ENCODE peak calls at places on chromosomes 1 and 21, in five cellular contexts. One of them, this sample, is unnamed.

GRCh38 chr1:43270421-43271095 is 775 bp downstream of the TMEM125 start:
- DNase-seq in endodermal cell: peak
- DNase-seq in fibroblast of the aortic adventitia: no peak
- DNase-seq in brain microvascular endothelial cell: no peak
- DNase-seq in BE2C: no peak
- DNase-seq in this sample: peak

GRCh38 chr1:172041689-172042088 is 200.4 kb downstream of the DNM3 start:
- DNase-seq in fibroblast of the aortic adventitia: peak
- DNase-seq in brain microvascular endothelial cell: no peak
- DNase-seq in BE2C: no peak
- DNase-seq in endodermal cell: no peak
- DNase-seq in this sample: no peak

GRCh38 chr1:59976194-59977074 is 49.9 kb upstream of the CYP2J2 start:
- DNase-seq in brain microvascular endothelial cell: peak
- DNase-seq in BE2C: peak
- DNase-seq in endodermal cell: peak
- DNase-seq in fibroblast of the aortic adventitia: peak
- DNase-seq in this sample: peak

GRCh38 chr1:75765697-75766355 is 20.2 kb upstream of the RABGGTB start:
- DNase-seq in BE2C: no peak
- DNase-seq in endodermal cell: no peak
- DNase-seq in fibroblast of the aortic adventitia: peak
- DNase-seq in brain microvascular endothelial cell: peak
- DNase-seq in this sample: no peak

GRCh38 chr1:118944546-118944945 is 43.6 kb downstream of the TBX15 start:
- DNase-seq in endodermal cell: no peak
- DNase-seq in BE2C: no peak
- DNase-seq in fibroblast of the aortic adventitia: no peak
- DNase-seq in brain microvascular endothelial cell: no peak
- DNase-seq in this sample: no peak

GRCh38 chr1:54070549-54070915 is 17.1 kb downstream of the TCEANC2 start:
- DNase-seq in BE2C: no peak
- DNase-seq in brain microvascular endothelial cell: no peak
- DNase-seq in fibroblast of the aortic adventitia: no peak
- DNase-seq in endodermal cell: no peak
- DNase-seq in this sample: no peak

GRCh38 chr1:188225975-188226374 is 1397.2 kb downstream of the PLA2G4A start:
- DNase-seq in brain microvascular endothelial cell: no peak
- DNase-seq in endodermal cell: no peak
- DNase-seq in fibroblast of the aortic adventitia: no peak
- DNase-seq in BE2C: no peak
- DNase-seq in this sample: no peak

GRCh38 chr1:30687886-30688285 is 35.5 kb downstream of the MATN1 start:
- DNase-seq in endodermal cell: peak
- DNase-seq in BE2C: no peak
- DNase-seq in brain microvascular endothelial cell: no peak
- DNase-seq in fibroblast of the aortic adventitia: no peak
- DNase-seq in this sample: no peak

GRCh38 chr1:152112101-152112884 is 3.0 kb downstream of the TCHH start:
- DNase-seq in BE2C: no peak
- DNase-seq in fibroblast of the aortic adventitia: peak
- DNase-seq in endodermal cell: peak
- DNase-seq in brain microvascular endothelial cell: no peak
- DNase-seq in this sample: no peak

GRCh38 chr1:212774584-212774983 is 17.0 kb downstream of the NSL1 start:
- DNase-seq in brain microvascular endothelial cell: peak
- DNase-seq in endodermal cell: no peak
- DNase-seq in BE2C: no peak
- DNase-seq in fibroblast of the aortic adventitia: peak
- DNase-seq in this sample: no peak

GRCh38 chr1:204859885-204860284 is 10.8 kb upstream of the NFASC start:
- DNase-seq in brain microvascular endothelial cell: no peak
- DNase-seq in endodermal cell: peak
- DNase-seq in BE2C: peak
- DNase-seq in fibroblast of the aortic adventitia: no peak
- DNase-seq in this sample: no peak

GRCh38 chr1:221016757-221017156 is 137.5 kb downstream of the HLX start:
- DNase-seq in BE2C: no peak
- DNase-seq in brain microvascular endothelial cell: no peak
- DNase-seq in fibroblast of the aortic adventitia: no peak
- DNase-seq in endodermal cell: no peak
- DNase-seq in this sample: no peak

GRCh38 chr1:214310010-214310409 is 29.1 kb downstream of the SMYD2 start:
- DNase-seq in fibroblast of the aortic adventitia: peak
- DNase-seq in endodermal cell: no peak
- DNase-seq in BE2C: no peak
- DNase-seq in brain microvascular endothelial cell: no peak
- DNase-seq in this sample: no peak

GRCh38 chr1:220685879-220686278 is 4.3 kb upstream of the C1orf115 start:
- DNase-seq in fibroblast of the aortic adventitia: no peak
- DNase-seq in BE2C: no peak
- DNase-seq in endodermal cell: peak
- DNase-seq in brain microvascular endothelial cell: no peak
- DNase-seq in this sample: no peak

GRCh38 chr1:178534137-178534868 is 21.4 kb downstream of the TEX35 start:
- DNase-seq in BE2C: no peak
- DNase-seq in brain microvascular endothelial cell: no peak
- DNase-seq in endodermal cell: peak
- DNase-seq in fibroblast of the aortic adventitia: no peak
- DNase-seq in this sample: no peak

GRCh38 chr1:82775402-82776000 is 974.8 kb downstream of the ADGRL2 start:
- DNase-seq in endodermal cell: peak
- DNase-seq in fibroblast of the aortic adventitia: peak
- DNase-seq in brain microvascular endothelial cell: peak
- DNase-seq in BE2C: peak
- DNase-seq in this sample: peak

GRCh38 chr1:160971618-160972056 is 17.0 kb upstream of the ITLN2 start:
- DNase-seq in fibroblast of the aortic adventitia: no peak
- DNase-seq in brain microvascular endothelial cell: no peak
- DNase-seq in BE2C: no peak
- DNase-seq in endodermal cell: peak
- DNase-seq in this sample: no peak

GRCh38 chr1:178308438-178308837 is 188.3 kb downstream of the CLEC20A start:
- DNase-seq in BE2C: no peak
- DNase-seq in endodermal cell: no peak
- DNase-seq in fibroblast of the aortic adventitia: no peak
- DNase-seq in brain microvascular endothelial cell: no peak
- DNase-seq in this sample: no peak

GRCh38 chr21:38989745-38990423 is 184.2 kb downstream of the ETS2 start:
- DNase-seq in brain microvascular endothelial cell: peak
- DNase-seq in fibroblast of the aortic adventitia: peak
- DNase-seq in endodermal cell: no peak
- DNase-seq in BE2C: peak
- DNase-seq in this sample: no peak

GRCh38 chr1:228004887-228005462 is 1.8 kb upstream of the WNT3A start:
- DNase-seq in BE2C: no peak
- DNase-seq in endodermal cell: peak
- DNase-seq in brain microvascular endothelial cell: no peak
- DNase-seq in fibroblast of the aortic adventitia: no peak
- DNase-seq in this sample: no peak

GRCh38 chr1:228885845-228886244 is 150.6 kb downstream of the RHOU start:
- DNase-seq in brain microvascular endothelial cell: no peak
- DNase-seq in endodermal cell: no peak
- DNase-seq in BE2C: no peak
- DNase-seq in fibroblast of the aortic adventitia: no peak
- DNase-seq in this sample: no peak

GRCh38 chr1:147089457-147089856 is 82.8 kb downstream of the PRKAB2 start:
- DNase-seq in BE2C: no peak
- DNase-seq in fibroblast of the aortic adventitia: no peak
- DNase-seq in brain microvascular endothelial cell: no peak
- DNase-seq in endodermal cell: no peak
- DNase-seq in this sample: no peak

GRCh38 chr1:245837741-245838140 is 669.3 kb downstream of the SMYD3 start:
- DNase-seq in BE2C: no peak
- DNase-seq in fibroblast of the aortic adventitia: peak
- DNase-seq in endodermal cell: no peak
- DNase-seq in brain microvascular endothelial cell: no peak
- DNase-seq in this sample: no peak

GRCh38 chr1:186878356-186878755 is 49.6 kb downstream of the PLA2G4A start:
- DNase-seq in fibroblast of the aortic adventitia: peak
- DNase-seq in BE2C: no peak
- DNase-seq in endodermal cell: no peak
- DNase-seq in brain microvascular endothelial cell: no peak
- DNase-seq in this sample: no peak

GRCh38 chr1:16967095-16967567 is 13.3 kb downstream of the MFAP2 start:
- DNase-seq in fibroblast of the aortic adventitia: peak
- DNase-seq in BE2C: peak
- DNase-seq in endodermal cell: no peak
- DNase-seq in brain microvascular endothelial cell: peak
- DNase-seq in this sample: no peak

GRCh38 chr1:8326265-8326664 is 8.4 kb downstream of the SLC45A1 start:
- DNase-seq in BE2C: no peak
- DNase-seq in fibroblast of the aortic adventitia: no peak
- DNase-seq in endodermal cell: no peak
- DNase-seq in brain microvascular endothelial cell: no peak
- DNase-seq in this sample: no peak

GRCh38 chr1:31800677-31800967 is 15.2 kb downstream of the SPOCD1 start:
- DNase-seq in fibroblast of the aortic adventitia: no peak
- DNase-seq in endodermal cell: no peak
- DNase-seq in BE2C: no peak
- DNase-seq in brain microvascular endothelial cell: no peak
- DNase-seq in this sample: no peak

GRCh38 chr1:63773815-63774616 is at the start of gene ROR1:
- DNase-seq in BE2C: peak
- DNase-seq in fibroblast of the aortic adventitia: peak
- DNase-seq in brain microvascular endothelial cell: peak
- DNase-seq in endodermal cell: peak
- DNase-seq in this sample: peak
- TF ChIP-seq CTCF in BE2C: peak
- TF ChIP-seq CTCF in fibroblast of the aortic adventitia: peak
- TF ChIP-seq CTCF in brain microvascular endothelial cell: peak
- TF ChIP-seq CTCF in endodermal cell: peak
- TF ChIP-seq CTCF in this sample: peak

GRCh38 chr1:84433253-84434080 is 35.2 kb downstream of the DNASE2B start:
- DNase-seq in brain microvascular endothelial cell: peak
- DNase-seq in fibroblast of the aortic adventitia: peak
- DNase-seq in BE2C: peak
- DNase-seq in endodermal cell: peak
- DNase-seq in this sample: peak

GRCh38 chr1:84434756-84435142 is 36.5 kb downstream of the DNASE2B start:
- DNase-seq in endodermal cell: no peak
- DNase-seq in fibroblast of the aortic adventitia: no peak
- DNase-seq in brain microvascular endothelial cell: no peak
- DNase-seq in BE2C: no peak
- DNase-seq in this sample: no peak

GRCh38 chr1:84434081-84434755 is 35.9 kb downstream of the DNASE2B start:
- DNase-seq in endodermal cell: no peak
- DNase-seq in BE2C: no peak
- DNase-seq in fibroblast of the aortic adventitia: no peak
- DNase-seq in brain microvascular endothelial cell: no peak
- DNase-seq in this sample: no peak

GRCh38 chr1:84436907-84437667 is 38.8 kb downstream of the DNASE2B start:
- DNase-seq in BE2C: no peak
- DNase-seq in fibroblast of the aortic adventitia: no peak
- DNase-seq in brain microvascular endothelial cell: no peak
- DNase-seq in endodermal cell: no peak
- DNase-seq in this sample: no peak

DNA sequence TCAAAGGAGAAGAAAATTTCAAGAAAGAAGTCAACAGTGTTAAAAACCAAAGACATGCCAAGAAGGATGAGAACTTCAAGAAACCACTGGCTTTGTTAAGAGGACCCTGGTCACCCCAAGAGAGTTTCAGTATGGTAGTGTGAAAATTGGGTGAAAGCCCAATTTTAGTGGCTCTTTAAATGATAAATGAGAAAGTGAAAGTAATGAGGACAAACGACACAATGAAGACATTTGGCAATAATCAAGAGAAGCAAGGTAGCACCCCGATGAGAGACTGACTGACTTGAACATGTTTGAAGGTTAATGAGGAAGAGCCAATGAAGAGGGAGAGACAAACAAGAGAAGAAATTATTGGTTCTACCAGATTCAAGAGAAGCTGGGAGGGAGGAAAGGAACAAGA is 36.9 kb downstream of the DNASE2B start:
- DNase-seq in fibroblast of the aortic adventitia: no peak
- DNase-seq in BE2C: no peak
- DNase-seq in brain microvascular endothelial cell: no peak
- DNase-seq in endodermal cell: no peak
- DNase-seq in this sample: no peak
- H3K4me3 ChIP-seq in fibroblast of the aortic adventitia: no peak
- H3K4me3 ChIP-seq in BE2C: no peak
- H3K4me3 ChIP-seq in brain microvascular endothelial cell: no peak
- H3K4me3 ChIP-seq in endodermal cell: no peak
- H3K4me3 ChIP-seq in this sample: peak

DNA sequence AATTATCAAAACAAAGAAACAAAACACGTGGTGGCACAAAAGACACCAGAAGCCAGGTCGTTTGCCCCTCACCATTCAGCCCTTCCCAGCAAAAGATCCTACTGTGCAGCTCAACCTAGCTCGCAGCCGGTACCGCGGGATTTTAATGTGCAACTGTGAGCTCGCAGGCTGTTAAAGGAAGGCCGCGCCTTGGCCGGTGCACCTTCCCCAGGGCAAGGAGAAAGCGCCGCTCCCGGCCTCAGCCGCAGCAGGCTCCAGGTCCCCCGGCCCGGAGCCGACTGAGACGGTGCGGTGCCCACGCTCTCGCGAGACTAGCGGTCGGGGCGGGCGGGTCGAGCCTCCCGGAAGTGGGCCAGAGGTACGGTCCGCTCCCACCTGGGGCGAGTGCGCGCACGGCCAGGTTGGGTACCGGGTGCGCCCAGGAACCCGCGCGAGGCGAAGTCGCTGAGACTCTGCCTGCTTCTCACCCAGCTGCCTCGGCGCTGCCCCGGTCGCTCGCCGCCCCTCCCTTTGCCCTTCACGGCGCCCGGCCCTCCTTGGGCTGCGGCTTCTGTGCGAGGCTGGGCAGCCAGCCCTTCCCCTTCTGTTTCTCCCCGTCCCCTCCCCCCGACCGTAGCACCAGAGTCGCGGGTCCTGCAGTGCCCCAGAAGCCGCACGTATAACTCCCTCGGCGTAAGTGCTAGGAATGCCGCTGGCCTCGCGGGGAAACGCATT is at the start of gene AGL:
- DNase-seq in fibroblast of the aortic adventitia: peak
- DNase-seq in endodermal cell: peak
- DNase-seq in BE2C: peak
- DNase-seq in brain microvascular endothelial cell: peak
- DNase-seq in this sample: peak
- TF ChIP-seq CTCF in fibroblast of the aortic adventitia: no peak
- TF ChIP-seq CTCF in endodermal cell: no peak
- TF ChIP-seq CTCF in BE2C: no peak
- TF ChIP-seq CTCF in brain microvascular endothelial cell: no peak
- TF ChIP-seq CTCF in this sample: no peak

DNA sequence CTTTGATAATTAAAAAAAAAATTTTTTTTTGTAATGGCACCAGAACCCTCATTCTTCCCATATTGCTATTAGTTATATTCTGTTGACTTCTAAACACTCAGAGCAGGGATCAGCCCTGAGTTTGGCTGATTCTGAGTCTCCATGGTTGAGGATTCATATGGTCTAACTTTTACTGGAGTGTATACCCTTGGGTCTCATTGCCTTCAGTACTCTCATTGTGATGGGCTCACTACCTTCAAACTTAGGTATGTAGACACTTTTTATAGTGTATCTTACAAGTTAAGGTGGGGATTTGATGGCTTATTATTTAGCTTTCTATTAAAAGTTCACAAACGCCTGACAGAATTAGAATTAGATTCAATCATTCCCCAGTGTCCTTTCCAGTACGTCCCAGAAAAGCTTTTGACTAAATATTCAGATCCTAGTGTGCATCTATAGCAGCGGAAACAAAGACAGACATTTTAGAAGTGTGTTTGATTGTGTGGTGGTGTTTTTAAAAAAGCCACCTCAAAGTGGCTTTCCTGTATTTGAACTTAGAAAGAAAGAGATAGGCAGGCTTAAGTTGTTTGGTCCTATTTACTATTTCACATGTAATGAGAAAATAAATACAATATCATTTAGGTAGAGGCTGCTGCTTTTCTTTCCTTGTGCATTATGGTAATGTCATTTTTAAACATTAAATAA is 1.4 kb downstream of the MACF1 start:
- DNase-seq in BE2C: no peak
- DNase-seq in fibroblast of the aortic adventitia: peak
- DNase-seq in brain microvascular endothelial cell: no peak
- DNase-seq in endodermal cell: no peak
- DNase-seq in this sample: no peak
- H3K4me3 ChIP-seq in BE2C: no peak
- H3K4me3 ChIP-seq in fibroblast of the aortic adventitia: peak
- H3K4me3 ChIP-seq in brain microvascular endothelial cell: peak
- H3K4me3 ChIP-seq in endodermal cell: no peak
- H3K4me3 ChIP-seq in this sample: peak